ENCODE peak calls at places on chromosomes 5 and 9, in seven cellular contexts. J, M, X, W, I, E and O are unnamed samples.

GRCh38 chr9:86979686-86980085 is 32.4 kb upstream of the GAS1 start:
- DNase-seq in J (no peak), M (no peak), X (no peak), W (no peak), I (no peak), E (no peak), O (no peak)

GRCh38 chr9:109499061-109499630 is 1.0 kb upstream of the PTPN3 start:
- DNase-seq in J (no peak), M (no peak), X (no peak), W (no peak), I (no peak), E (no peak), O (no peak)

GRCh38 chr5:170614071-170614490 is 110.3 kb downstream of the KCNIP1 start:
- DNase-seq in J (no peak), M (no peak), X (no peak), W (no peak), I (no peak), E (no peak), O (no peak)

GRCh38 chr9:21747171-21747570 is 55.3 kb upstream of the MTAP start:
- DNase-seq in J (no peak), M (no peak), X (no peak), W (no peak), I (no peak), E (no peak), O (no peak)

GRCh38 chr5:171477101-171477500 is 57.7 kb downstream of the FGF18 start:
- DNase-seq in J (no peak), M (no peak), X (no peak), W (no peak), I (peak), E (no peak), O (no peak)

GRCh38 chr5:83404182-83404712 is 67.3 kb upstream of the VCAN start:
- DNase-seq in J (no peak), M (no peak), X (no peak), W (no peak), I (no peak), E (no peak), O (no peak)

GRCh38 chr5:140573683-140574082 is 9.1 kb downstream of the SLC35A4 start:
- DNase-seq in J (no peak), M (no peak), X (no peak), W (no peak), I (no peak), E (no peak), O (no peak)

GRCh38 chr5:96260009-96260408 is 173.0 kb downstream of the PCSK1 start:
- DNase-seq in J (no peak), M (no peak), X (no peak), W (no peak), I (no peak), E (no peak), O (no peak)

GRCh38 chr9:132237481-132237880 is 75.6 kb downstream of the NTNG2 start:
- DNase-seq in J (no peak), M (no peak), X (no peak), W (no peak), I (no peak), E (no peak), O (no peak)

GRCh38 chr5:126139086-126139485 is 284.1 kb upstream of the GRAMD2B start:
- DNase-seq in J (no peak), M (no peak), X (no peak), W (no peak), I (no peak), E (no peak), O (no peak)

GRCh38 chr9:130180516-130180915 is 8.3 kb downstream of the NCS1 start:
- DNase-seq in J (no peak), M (no peak), X (no peak), W (no peak), I (no peak), E (no peak), O (no peak)

GRCh38 chr5:28808967-28809810 is 1770.8 kb upstream of the CDH9 start:
- DNase-seq in J (no peak), M (no peak), X (no peak), W (no peak), I (peak), E (no peak), O (no peak)

GRCh38 chr5:374631-375335 is 53.3 kb downstream of the AHRR start:
- DNase-seq in J (no peak), M (no peak), X (no peak), W (no peak), I (no peak), E (no peak), O (peak)

GRCh38 chr9:128845186-128845931 is 15.8 kb upstream of the SPOUT1 start:
- DNase-seq in J (peak), M (no peak), X (no peak), W (no peak), I (peak), E (no peak), O (peak)

GRCh38 chr9:84779892-84780291 is 110.4 kb downstream of the NTRK2 start:
- DNase-seq in J (no peak), M (no peak), X (no peak), W (no peak), I (no peak), E (no peak), O (no peak)

GRCh38 chr5:133367413-133367812 is 244.9 kb downstream of the FSTL4 start:
- DNase-seq in J (no peak), M (no peak), X (no peak), W (no peak), I (no peak), E (no peak), O (no peak)

GRCh38 chr5:146447734-146448380 is 724 bp downstream of the TCERG1 start:
- DNase-seq in J (peak), M (no peak), X (no peak), W (no peak), I (no peak), E (no peak), O (peak)

GRCh38 chr9:109726122-109726521 is 53.9 kb upstream of the PALM2AKAP2 start:
- DNase-seq in J (no peak), M (no peak), X (no peak), W (no peak), I (no peak), E (no peak), O (no peak)

GRCh38 chr5:35242695-35243258 is 12.5 kb upstream of the PRLR start:
- DNase-seq in J (no peak), M (no peak), X (no peak), W (no peak), I (no peak), E (no peak), O (no peak)

GRCh38 chr5:180193749-180194375 is 15.1 kb downstream of the RASGEF1C start:
- DNase-seq in J (no peak), M (no peak), X (no peak), W (no peak), I (no peak), E (no peak), O (no peak)

GRCh38 chr9:95363051-95363841 is 45.7 kb upstream of the FANCC start:
- DNase-seq in J (no peak), M (no peak), X (no peak), W (no peak), I (no peak), E (no peak), O (no peak)

GRCh38 chr9:115208503-115208902 is 90.5 kb upstream of the TNC start:
- DNase-seq in J (no peak), M (no peak), X (no peak), W (no peak), I (no peak), E (no peak), O (no peak)

GRCh38 chr9:7799934-7800285 is 332 bp upstream of the DMAC1 start:
- DNase-seq in J (no peak), M (no peak), X (no peak), W (no peak), I (no peak), E (no peak), O (no peak)

GRCh38 chr5:57383093-57383861 is 99.3 kb downstream of the ACTBL2 start:
- DNase-seq in J (peak), M (peak), X (peak), W (no peak), I (peak), E (no peak), O (no peak)

GRCh38 chr9:129258124-129258822 is 80.2 kb upstream of the IER5L start:
- DNase-seq in J (peak), M (peak), X (peak), W (no peak), I (peak), E (peak), O (peak)

GRCh38 chr9:27771803-27772545 is 198.7 kb upstream of the C9orf72 start:
- DNase-seq in J (no peak), M (no peak), X (no peak), W (no peak), I (no peak), E (peak), O (peak)

GRCh38 chr5:83294246-83294645 is 177.3 kb upstream of the VCAN start:
- DNase-seq in J (no peak), M (no peak), X (no peak), W (no peak), I (no peak), E (no peak), O (no peak)

GRCh38 chr9:113998529-113999255 is 79.4 kb downstream of the AMBP start:
- DNase-seq in J (no peak), M (no peak), X (no peak), W (no peak), I (no peak), E (no peak), O (peak)

GRCh38 chr9:74961496-74961895 is 8.8 kb upstream of the C9orf40 start:
- DNase-seq in J (no peak), M (no peak), X (no peak), W (no peak), I (no peak), E (no peak), O (no peak)

GRCh38 chr9:94554439-94555331 is at the start of gene PCAT7:
- DNase-seq in J (peak), M (peak), X (peak), W (peak), I (peak), E (peak), O (peak)

GRCh38 chr9:80995759-80996158 is 693.6 kb downstream of the TLE1 start:
- DNase-seq in J (no peak), M (no peak), X (no peak), W (no peak), I (no peak), E (no peak), O (no peak)

GRCh38 chr9:18447131-18447530 is 26.8 kb upstream of the ADAMTSL1 start:
- DNase-seq in J (no peak), M (no peak), X (no peak), W (no peak), I (no peak), E (no peak), O (no peak)
- TF ChIP-seq SP1 in J (no peak), M (no peak), X (no peak), W (no peak), I (no peak), E (no peak), O (no peak)

DNA sequence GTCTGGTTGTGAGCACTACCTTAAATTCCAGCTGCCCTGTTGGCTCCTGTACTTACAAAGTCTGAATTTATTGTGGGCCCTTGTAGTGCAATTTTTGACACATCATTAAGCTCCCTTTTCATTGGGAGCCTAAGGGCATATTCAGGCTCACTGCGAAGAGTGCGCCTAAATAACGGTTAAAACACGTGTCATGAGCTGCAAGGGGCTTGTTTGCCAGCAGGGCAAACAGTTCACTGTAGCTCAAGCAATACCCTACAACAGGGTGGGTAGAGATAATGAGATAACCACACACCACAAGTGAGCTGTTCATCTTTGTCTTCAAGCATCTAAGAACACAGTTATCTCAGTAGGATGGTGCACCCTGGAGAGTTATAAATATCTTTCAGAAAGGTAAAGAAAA is 214.2 kb downstream of the SLF1 start:
- DNase-seq in J (no peak), M (no peak), X (peak), W (no peak), I (no peak), E (no peak), O (no peak)
- TF ChIP-seq SP1 in J (no peak), M (no peak), X (no peak), W (no peak), I (no peak), E (no peak), O (no peak)

GRCh38 chr5:55364537-55365055 is 56.8 kb downstream of the MTREX start:
- DNase-seq in J (no peak), M (no peak), X (no peak), W (peak), I (no peak), E (no peak), O (no peak)
- TF ChIP-seq SP1 in J (no peak), M (no peak), X (no peak), W (no peak), I (no peak), E (no peak), O (no peak)

GRCh38 chr9:127168756-127169506 is 46.5 kb upstream of the ANGPTL2 start:
- DNase-seq in J (no peak), M (no peak), X (no peak), W (no peak), I (peak), E (no peak), O (no peak)

GRCh38 chr9:127165096-127165495 is 42.7 kb upstream of the ANGPTL2 start:
- DNase-seq in J (no peak), M (no peak), X (no peak), W (no peak), I (no peak), E (no peak), O (no peak)

GRCh38 chr9:127167560-127168326 is 45.3 kb upstream of the ANGPTL2 start:
- DNase-seq in J (no peak), M (no peak), X (no peak), W (no peak), I (no peak), E (no peak), O (no peak)

GRCh38 chr9:127166111-127166510 is 43.7 kb upstream of the ANGPTL2 start:
- DNase-seq in J (no peak), M (no peak), X (no peak), W (no peak), I (no peak), E (no peak), O (no peak)

GRCh38 chr9:127166651-127167524 is 44.5 kb upstream of the ANGPTL2 start:
- DNase-seq in J (no peak), M (peak), X (no peak), W (peak), I (peak), E (no peak), O (no peak)
- TF ChIP-seq SP1 in J (no peak), M (peak), X (no peak), W (peak), I (no peak), E (no peak), O (no peak)

DNA sequence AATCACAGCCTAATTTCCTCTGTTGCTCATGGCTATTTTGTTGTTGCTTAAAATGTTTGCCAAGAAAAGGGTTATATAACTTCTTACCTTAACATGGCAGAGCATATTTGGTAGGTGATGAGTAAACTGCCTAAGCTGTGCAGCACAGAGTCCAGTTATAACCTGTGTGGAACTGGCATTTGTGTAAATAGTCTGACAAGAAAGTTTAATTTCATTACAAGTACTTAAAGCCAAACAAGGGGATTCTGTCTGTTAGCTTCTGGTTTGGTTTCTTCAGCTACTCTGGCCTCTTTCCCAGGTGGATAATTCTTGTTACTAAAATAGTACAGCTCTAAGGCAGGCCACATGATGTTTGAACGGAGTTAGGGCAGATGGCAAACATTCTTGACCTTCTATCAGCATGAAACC is 72.2 kb downstream of the PTCD2 start:
- DNase-seq in J (no peak), M (no peak), X (no peak), W (no peak), I (no peak), E (no peak), O (no peak)
- TF ChIP-seq SP1 in J (no peak), M (no peak), X (no peak), W (no peak), I (no peak), E (no peak), O (no peak)

GRCh38 chr9:35858428-35858827 is 11.8 kb downstream of the OR13J1 start:
- DNase-seq in J (no peak), M (no peak), X (no peak), W (no peak), I (no peak), E (no peak), O (no peak)
- TF ChIP-seq SP1 in J (no peak), M (no peak), X (no peak), W (no peak), I (no peak), E (no peak), O (no peak)

GRCh38 chr5:150114773-150115408 is 28.5 kb upstream of the CSF1R start:
- DNase-seq in J (no peak), M (no peak), X (no peak), W (no peak), I (no peak), E (no peak), O (no peak)
- TF ChIP-seq SP1 in J (no peak), M (no peak), X (no peak), W (no peak), I (no peak), E (no peak), O (no peak)

GRCh38 chr5:159319363-159319762 is 10.9 kb downstream of the IL12B start:
- DNase-seq in J (no peak), M (no peak), X (no peak), W (no peak), I (no peak), E (no peak), O (no peak)
- TF ChIP-seq SP1 in J (no peak), M (no peak), X (no peak), W (no peak), I (no peak), E (no peak), O (no peak)

DNA sequence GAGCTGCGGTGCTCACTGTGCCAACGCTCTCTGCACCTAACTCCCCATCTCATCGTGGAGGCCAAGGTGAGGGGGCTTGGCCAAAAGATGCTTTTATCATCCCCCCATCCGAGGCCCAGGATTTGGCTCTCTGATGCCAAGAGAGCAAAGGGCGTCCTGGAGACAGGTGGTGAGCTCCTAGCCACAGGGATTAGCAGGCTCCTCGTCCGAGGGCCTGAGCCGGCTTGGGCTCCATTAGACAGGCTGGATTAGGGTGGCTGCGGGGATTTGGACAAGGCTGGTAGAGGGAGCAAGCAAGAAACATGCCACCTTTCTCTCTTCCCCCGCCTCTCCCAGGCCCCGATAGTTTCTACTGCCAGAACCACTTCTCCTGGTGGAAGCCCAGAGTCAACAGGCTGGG is 1.0 kb upstream of the GRM6 start:
- DNase-seq in J (no peak), M (no peak), X (peak), W (no peak), I (no peak), E (no peak), O (no peak)
- TF ChIP-seq SP1 in J (no peak), M (no peak), X (no peak), W (no peak), I (no peak), E (no peak), O (no peak)